ENCODE peak calls at places on chromosomes 7 and 10, in ten cellular contexts. S is ovary; P is effector memory CD4-positive, alpha-beta T cell; D is neural progenitor cell; O is IMR-90; Y is tibial nerve; B is lower lobe of right lung; R is endothelial cell of umbilical vein; X is spleen; H is left ventricle myocardium inferior. G is an unnamed sample.

GRCh38 chr7:28407643-28408042 is 4.7 kb upstream of the CREB5 start:
- DNase-seq in S (no peak), P (no peak), D (no peak), O (peak; percentile 83), Y (peak; percentile 55), B (no peak), R (no peak), X (no peak), H (no peak), G (no peak)

GRCh38 chr7:25186436-25186835 is 41.9 kb downstream of the NPVF start:
- DNase-seq in S (no peak), P (no peak), D (no peak), O (no peak), Y (no peak), B (no peak), R (no peak), X (no peak), H (no peak), G (no peak)

GRCh38 chr7:32892521-32893224 is 1.1 kb upstream of the KBTBD2 start:
- DNase-seq in S (peak; percentile 65), P (no peak), D (peak; percentile 69), O (peak; percentile 67), Y (peak; percentile 25), B (peak; percentile 62), R (peak; percentile 91), X (peak; percentile 91), H (peak; percentile 37), G (peak; percentile 62)

GRCh38 chr10:11683529-11684320 is 58.5 kb upstream of the ECHDC3 start:
- DNase-seq in S (no peak), P (no peak), D (no peak), O (no peak), Y (no peak), B (peak; percentile 4), R (no peak), X (peak; percentile 81), H (no peak), G (no peak)

GRCh38 chr10:33157108-33157507 is 177.4 kb downstream of the NRP1 start:
- DNase-seq in S (no peak), P (no peak), D (no peak), O (peak; percentile 68), Y (no peak), B (no peak), R (peak; percentile 46), X (no peak), H (no peak), G (no peak)

GRCh38 chr10:30603589-30603988 is 26.0 kb downstream of the LYZL2 start:
- DNase-seq in S (no peak), P (no peak), D (no peak), O (no peak), Y (no peak), B (no peak), R (no peak), X (no peak), H (no peak), G (no peak)

GRCh38 chr7:134720091-134720935 is 59.1 kb upstream of the CALD1 start:
- DNase-seq in S (no peak), P (no peak), D (no peak), O (peak; percentile 72), Y (no peak), B (no peak), R (peak; percentile 96), X (no peak), H (no peak), G (no peak)

GRCh38 chr7:103113164-103113563 is 35.7 kb downstream of the NAPEPLD start:
- DNase-seq in S (no peak), P (no peak), D (no peak), O (peak; percentile 93), Y (no peak), B (no peak), R (no peak), X (no peak), H (no peak), G (no peak)

GRCh38 chr10:26803849-26804248 is 56.9 kb downstream of the ABI1 start:
- DNase-seq in S (no peak), P (no peak), D (no peak), O (no peak), Y (no peak), B (no peak), R (no peak), X (no peak), H (no peak), G (no peak)

GRCh38 chr10:26802527-26802926 is 58.2 kb downstream of the ABI1 start:
- DNase-seq in S (no peak), P (no peak), D (no peak), O (no peak), Y (no peak), B (no peak), R (no peak), X (no peak), H (no peak), G (no peak)

GRCh38 chr10:26805567-26806245 is 55.1 kb downstream of the ABI1 start:
- DNase-seq in S (no peak), P (no peak), D (no peak), O (peak; percentile 77), Y (no peak), B (no peak), R (no peak), X (no peak), H (no peak), G (no peak)

GRCh38 chr10:26806557-26806956 is 54.2 kb downstream of the ABI1 start:
- DNase-seq in S (no peak), P (no peak), D (no peak), O (no peak), Y (no peak), B (no peak), R (no peak), X (no peak), H (no peak), G (no peak)

DNA sequence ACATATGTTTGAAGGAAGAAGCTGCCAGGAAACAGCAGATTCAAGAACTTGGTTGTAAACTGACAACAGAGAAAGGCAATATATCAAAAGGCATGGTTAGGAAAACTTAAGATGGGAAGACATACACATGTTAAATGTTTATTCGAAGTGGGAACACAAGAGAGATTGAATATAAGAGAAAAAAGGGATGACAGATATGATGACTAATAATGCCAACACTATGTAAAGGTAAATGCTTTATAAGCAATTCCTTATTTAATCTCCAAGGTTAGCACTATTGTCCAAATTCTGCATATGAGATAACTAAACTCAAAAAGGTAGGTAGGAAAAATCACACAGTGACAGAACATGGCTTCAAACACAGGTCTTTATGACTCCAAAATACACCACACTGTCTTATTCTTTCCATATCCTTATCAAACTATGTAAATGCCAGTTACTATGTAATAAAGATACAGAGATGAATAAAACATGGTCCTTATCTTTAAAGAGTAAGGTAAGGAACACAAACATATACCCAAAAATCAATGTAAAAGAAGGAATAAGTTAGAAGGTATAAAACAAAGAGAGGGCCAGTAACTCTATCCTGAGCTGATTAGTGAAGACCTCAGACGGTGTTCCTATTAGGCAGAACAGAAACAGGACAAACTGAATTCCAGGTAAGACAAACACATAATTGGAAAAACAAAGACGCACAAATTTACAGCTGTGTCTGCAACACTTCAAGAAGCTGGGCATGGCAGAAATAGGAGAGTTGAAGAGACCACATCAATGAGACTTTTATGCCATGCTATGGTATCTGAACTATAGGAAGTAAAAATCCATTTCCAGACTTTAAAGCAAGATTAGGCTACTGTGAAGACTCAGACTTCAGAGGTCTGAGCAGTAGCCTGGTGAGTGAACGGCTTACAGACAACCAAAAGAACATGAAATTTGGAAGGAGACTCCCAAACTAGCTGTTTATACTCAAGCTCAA is 56.1 kb downstream of the ABI1 start:
- DNase-seq in S (no peak), P (no peak), D (no peak), O (no peak), Y (no peak), B (no peak), R (no peak), X (no peak), H (no peak), G (no peak)
- H3K27ac ChIP-seq in S (no peak overlapping the region), P (no peak overlapping the region), D (peak overlapping the region; percentile 22), O (no peak overlapping the region), Y (no peak overlapping the region), B (no peak overlapping the region), R (no peak overlapping the region), X (no peak overlapping the region), H (peak overlapping the region; percentile 25), G (no peak overlapping the region)

GRCh38 chr7:17239046-17239445 is 59.4 kb upstream of the AHR start:
- DNase-seq in S (no peak), P (no peak), D (no peak), O (no peak), Y (no peak), B (no peak), R (peak; percentile 27), X (no peak), H (no peak), G (no peak)
- H3K27ac ChIP-seq in S (no peak overlapping the region), P (no peak overlapping the region), D (no peak overlapping the region), O (no peak overlapping the region), Y (no peak overlapping the region), B (no peak overlapping the region), R (no peak overlapping the region), X (no peak overlapping the region), H (no peak overlapping the region), G (no peak overlapping the region)

GRCh38 chr10:127990846-127991542 is 84.1 kb downstream of the PTPRE start:
- DNase-seq in S (no peak), P (no peak), D (no peak), O (peak; percentile 76), Y (no peak), B (no peak), R (peak; percentile 97), X (no peak), H (no peak), G (no peak)

GRCh38 chr10:127987467-127988380 is 80.8 kb downstream of the PTPRE start:
- DNase-seq in S (no peak), P (no peak), D (no peak), O (no peak), Y (no peak), B (no peak), R (peak; percentile 66), X (no peak), H (no peak), G (no peak)

GRCh38 chr10:127986543-127987466 is 79.9 kb downstream of the PTPRE start:
- DNase-seq in S (no peak), P (no peak), D (no peak), O (no peak), Y (no peak), B (no peak), R (peak; percentile 77), X (no peak), H (no peak), G (no peak)

GRCh38 chr10:127991543-127992255 is 84.8 kb downstream of the PTPRE start:
- DNase-seq in S (no peak), P (no peak), D (no peak), O (no peak), Y (peak; percentile 45), B (no peak), R (no peak), X (no peak), H (no peak), G (no peak)

DNA sequence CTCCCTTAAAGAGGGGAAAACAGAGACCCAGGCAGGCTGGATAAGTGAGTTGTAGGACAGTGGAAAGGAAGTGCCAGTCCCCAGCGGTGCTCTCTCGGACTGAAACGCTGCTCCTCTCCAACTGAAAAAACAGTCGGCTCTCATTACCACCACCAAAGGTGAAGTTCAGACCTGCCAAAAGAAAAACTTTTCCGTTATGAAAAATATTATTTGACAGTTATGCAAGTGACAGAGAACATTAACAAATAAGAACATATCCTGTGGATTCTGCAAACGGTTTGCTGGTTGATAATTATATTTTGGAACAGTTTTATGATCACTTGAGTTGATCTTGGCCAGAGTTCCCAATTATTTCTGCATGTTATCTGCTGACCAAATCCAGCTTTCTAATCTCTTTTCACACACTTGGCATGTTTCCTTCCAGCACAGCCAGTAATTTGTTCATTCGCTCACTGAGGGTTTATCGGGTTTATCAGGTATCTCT is 82.6 kb downstream of the PTPRE start:
- DNase-seq in S (no peak), P (no peak), D (no peak), O (no peak), Y (no peak), B (no peak), R (peak; percentile 97), X (no peak), H (no peak), G (no peak)
- H3K27ac ChIP-seq in S (no peak overlapping the region), P (no peak overlapping the region), D (no peak overlapping the region), O (no peak overlapping the region), Y (no peak overlapping the region), B (peak overlapping the region; percentile 59), R (peak overlapping the region; percentile 94), X (peak overlapping the region; percentile 50), H (peak overlapping the region; percentile 53), G (no peak overlapping the region)

GRCh38 chr7:77335581-77335980 is 80.6 kb downstream of the GSAP start:
- DNase-seq in S (no peak), P (no peak), D (no peak), O (no peak), Y (no peak), B (no peak), R (no peak), X (no peak), H (no peak), G (no peak)
- H3K27ac ChIP-seq in S (no peak overlapping the region), P (no peak overlapping the region), D (no peak overlapping the region), O (no peak overlapping the region), Y (no peak overlapping the region), B (peak overlapping the region; percentile 18), R (no peak overlapping the region), X (peak overlapping the region; percentile 38), H (no peak overlapping the region), G (no peak overlapping the region)

G was measured in caudate nucleus.